ENCODE peak calls at places on chromosomes 12 and 14, in eight cellular contexts. C, F, Y, R, W, K, U and T are unnamed samples.

GRCh38 chr12:114355389-114356088 is 50.4 kb downstream of the TBX5 start:
- DNase-seq in W (no peak), K (peak; percentile 18), Y (no peak), U (no peak), R (no peak), F (peak; percentile 17), C (no peak), T (peak; percentile 33)

GRCh38 chr14:50529288-50530179 is 2.8 kb downstream of the MAP4K5 start:
- DNase-seq in U (peak; percentile 31), C (no peak), K (no peak), R (no peak), W (no peak), F (peak; percentile 61), Y (no peak), T (no peak)

GRCh38 chr12:123491481-123491880 is 33.5 kb downstream of the SNRNP35 start:
- DNase-seq in F (no peak), R (no peak), Y (no peak), C (no peak), U (no peak), K (no peak), W (no peak), T (no peak)

GRCh38 chr12:49111206-49111605 is 559 bp upstream of the LMBR1L start:
- DNase-seq in R (no peak), W (no peak), C (no peak), K (no peak), U (no peak), Y (no peak), F (peak; percentile 56), T (no peak)

GRCh38 chr12:80041071-80041470 is 58.3 kb upstream of the OTOGL start:
- DNase-seq in Y (no peak), F (peak; percentile 10), C (no peak), W (no peak), R (no peak), U (no peak), K (no peak), T (peak; percentile 17)

GRCh38 chr12:53345486-53346195 is 9.5 kb upstream of the SP7 start:
- DNase-seq in Y (no peak), W (no peak), U (no peak), K (peak; percentile 92), F (peak; percentile 72), C (peak; percentile 30), R (peak; percentile 42), T (peak; percentile 69)

GRCh38 chr14:68807148-68807600 is 14.3 kb upstream of the ZFP36L1 start:
- DNase-seq in Y (no peak), F (peak; percentile 87), W (peak; percentile 84), K (no peak), C (peak; percentile 76), U (peak; percentile 94), R (peak; percentile 74), T (no peak)

GRCh38 chr12:4572670-4573069 is 10.7 kb downstream of the DYRK4 start:
- DNase-seq in U (no peak), F (no peak), W (no peak), Y (no peak), K (no peak), R (no peak), C (no peak), T (no peak)

GRCh38 chr14:30420489-30420888 is 138.5 kb upstream of the G2E3 start:
- DNase-seq in K (no peak), R (no peak), F (no peak), W (no peak), Y (no peak), C (no peak), U (no peak), T (no peak)

GRCh38 chr14:103946975-103947374 is 4.6 kb upstream of the RD3L start:
- DNase-seq in F (no peak), C (no peak), K (no peak), R (no peak), Y (no peak), U (no peak), W (no peak), T (no peak)

GRCh38 chr14:36570065-36570464 is 12.3 kb downstream of the NKX2-8 start:
- DNase-seq in W (no peak), R (no peak), U (no peak), C (no peak), F (no peak), Y (no peak), K (no peak), T (no peak)

GRCh38 chr14:103551338-103551762 is 11.1 kb downstream of the BAG5 start:
- DNase-seq in K (no peak), W (peak; percentile 97), C (no peak), R (peak; percentile 83), Y (no peak), U (no peak), F (peak; percentile 70), T (no peak)

GRCh38 chr12:75727577-75727976 is 216.2 kb upstream of the KRR1 start:
- DNase-seq in R (no peak), C (no peak), W (no peak), U (no peak), F (no peak), Y (no peak), K (no peak), T (no peak)

GRCh38 chr12:31773867-31774266 is 45.0 kb upstream of the AMN1 start:
- DNase-seq in K (no peak), R (peak; percentile 27), C (no peak), F (no peak), U (no peak), W (no peak), Y (no peak), T (no peak)

GRCh38 chr12:26226629-26227375 is 31.4 kb downstream of the SSPN start:
- DNase-seq in W (peak; percentile 66), R (peak; percentile 37), U (no peak), Y (no peak), F (peak; percentile 56), C (peak; percentile 30), K (peak; percentile 57), T (no peak)

GRCh38 chr12:25785164-25785563 is 173.3 kb upstream of the RASSF8 start:
- DNase-seq in F (no peak), R (no peak), Y (no peak), K (no peak), U (no peak), W (no peak), C (no peak), T (no peak)

GRCh38 chr12:41053046-41053445 is 135.1 kb upstream of the PDZRN4 start:
- DNase-seq in K (no peak), Y (no peak), C (no peak), F (no peak), R (no peak), W (no peak), U (peak; percentile 7), T (no peak)

GRCh38 chr12:2372178-2372577 is 319.4 kb downstream of the CACNA1C start:
- DNase-seq in Y (no peak), W (peak; percentile 32), C (no peak), U (no peak), K (no peak), F (no peak), R (no peak), T (no peak)

GRCh38 chr12:43069768-43070221 is 480.2 kb upstream of the PRICKLE1 start:
- DNase-seq in F (peak; percentile 73), R (peak; percentile 68), C (no peak), U (peak; percentile 12), K (peak; percentile 55), W (no peak), Y (no peak), T (no peak)

GRCh38 chr12:19515179-19515578 is 75.9 kb downstream of the AEBP2 start:
- DNase-seq in W (no peak), U (no peak), C (no peak), F (no peak), Y (no peak), R (no peak), K (no peak), T (no peak)

GRCh38 chr12:130198026-130198662 is 35.9 kb downstream of the FZD10 start:
- DNase-seq in K (no peak), R (no peak), C (peak; percentile 22), W (no peak), Y (no peak), F (no peak), U (no peak), T (no peak)

GRCh38 chr14:82528011-82528410 is 994.4 kb upstream of the SEL1L start:
- DNase-seq in K (no peak), R (no peak), F (no peak), Y (no peak), W (no peak), C (no peak), U (no peak), T (no peak)

GRCh38 chr12:49702676-49703228 is 4.5 kb downstream of the FMNL3 start:
- DNase-seq in U (no peak), F (no peak), W (no peak), R (no peak), Y (no peak), K (no peak), C (no peak), T (no peak)

GRCh38 chr12:46892887-46893286 is 67.1 kb upstream of the SLC38A4 start:
- DNase-seq in Y (no peak), R (no peak), W (no peak), C (no peak), K (no peak), U (no peak), F (no peak), T (no peak)

GRCh38 chr14:64910847-64911495 is 3.3 kb upstream of the CHURC1 start:
- DNase-seq in U (peak; percentile 55), C (no peak), K (peak; percentile 22), Y (no peak), R (no peak), W (no peak), F (peak; percentile 78), T (peak; percentile 14)

GRCh38 chr14:57464013-57464730 is 29.5 kb downstream of the CCDC198 start:
- DNase-seq in K (no peak), C (no peak), R (no peak), F (no peak), W (no peak), Y (no peak), U (no peak), T (no peak)

GRCh38 chr12:4190376-4191063 is 83.0 kb upstream of the CCND2 start:
- DNase-seq in W (no peak), K (no peak), Y (no peak), F (no peak), R (no peak), U (no peak), C (no peak), T (no peak)

GRCh38 chr14:70660967-70661871 is 19.5 kb downstream of the TTC9 start:
- DNase-seq in R (no peak), C (peak; percentile 80), K (no peak), F (no peak), W (no peak), Y (no peak), U (no peak), T (no peak)
- H3K36me3 ChIP-seq in R (no peaks in the 10 kb centered on the region), C (no peaks in the 10 kb centered on the region), K (no peaks in the 10 kb centered on the region), F (no peaks in the 10 kb centered on the region), W (no peaks in the 10 kb centered on the region), Y (no peaks in the 10 kb centered on the region), U (no peaks in the 10 kb centered on the region), T (no peaks in the 10 kb centered on the region)

GRCh38 chr12:109563291-109564284 is 9.7 kb downstream of the MMAB start:
- DNase-seq in C (no peak), R (no peak), F (no peak), U (no peak), K (no peak), Y (no peak), W (no peak), T (no peak)
- H3K27me3 ChIP-seq in C (no peaks in the 10 kb centered on the region), R (no peaks in the 10 kb centered on the region), F (no peaks in the 10 kb centered on the region), U (no peaks in the 10 kb centered on the region), K (no peaks in the 10 kb centered on the region), Y (no peaks in the 10 kb centered on the region), W (no peaks in the 10 kb centered on the region), T (no peaks in the 10 kb centered on the region)

GRCh38 chr12:97556201-97556824 is 93.7 kb downstream of the RMST start:
- DNase-seq in F (peak; percentile 13), R (no peak), W (no peak), C (peak; percentile 33), Y (no peak), U (no peak), K (peak; percentile 14), T (no peak)
- H3K4me3 ChIP-seq in F (no peak overlapping the region), R (no peak overlapping the region), W (no peak overlapping the region), C (no peak overlapping the region), Y (no peak overlapping the region), U (no peak overlapping the region), K (peak overlapping the region; percentile 12), T (no peak overlapping the region)

GRCh38 chr12:101670007-101670671 is 27.3 kb upstream of the CHPT1 start:
- DNase-seq in R (no peak), U (peak; percentile 58), F (peak; percentile 54), C (no peak), W (no peak), Y (no peak), K (peak; percentile 32), T (peak; percentile 19)
- H3K36me3 ChIP-seq in R (no peaks in the 10 kb centered on the region), U (no peaks in the 10 kb centered on the region), F (no peaks in the 10 kb centered on the region), C (no peaks in the 10 kb centered on the region), W (no peaks in the 10 kb centered on the region), Y (no peaks in the 10 kb centered on the region), K (no peaks in the 10 kb centered on the region), T (no peaks in the 10 kb centered on the region)